ENCODE peak calls at places on chromosomes 2 and 18, in four cellular contexts. G is activated gamma-delta T cell treated with Interleukin-2 at 50 U/mL for 16 hours; D is stimulated activated CD8-positive, alpha-beta memory T cell treated with anti-CD3 and anti-CD28 coated beads, Interleukin-7, amount 100 ng/mL, for 24 hours; N is NCI-H345. P is an unnamed sample.

GRCh38 chr18:6776193-6776592 is 46.7 kb downstream of the ARHGAP28 start:
- DNase-seq in D (no peak), G (no peak), N (no peak), P (no peak)

GRCh38 chr2:238176565-238176964 is 17.8 kb downstream of the ERFE start:
- DNase-seq in N (no peak), G (no peak), D (no peak), P (no peak)

GRCh38 chr2:239621611-239622010 is 220.8 kb upstream of the HDAC4 start:
- DNase-seq in G (no peak), N (no peak), D (no peak), P (no peak)

GRCh38 chr2:84297155-84297554 is 161.9 kb downstream of the SUCLG1 start:
- DNase-seq in G (no peak), N (no peak), D (no peak), P (no peak)

GRCh38 chr18:9719421-9719981 is 11.4 kb downstream of the RAB31 start:
- DNase-seq in G (no peak), D (no peak), N (peak; percentile 71), P (peak; percentile 78)

GRCh38 chr18:54806526-54806925 is 21.8 kb upstream of the RAB27B start:
- DNase-seq in N (no peak), D (no peak), G (no peak), P (no peak)

GRCh38 chr2:37976411-37976810 is 51.3 kb downstream of the RMDN2 start:
- DNase-seq in N (no peak), D (no peak), G (no peak), P (no peak)

GRCh38 chr2:30178618-30179404 is 32.0 kb downstream of the YPEL5 start:
- DNase-seq in N (no peak), D (no peak), G (no peak), P (no peak)

GRCh38 chr2:201854841-201855240 is 48.5 kb downstream of the CDK15 start:
- DNase-seq in N (no peak), D (no peak), G (no peak), P (no peak)

GRCh38 chr2:237062585-237062984 is 23.1 kb upstream of the COPS8 start:
- DNase-seq in G (no peak), D (no peak), N (no peak), P (no peak)

GRCh38 chr2:75276093-75277055 is 77.1 kb upstream of the TACR1 start:
- DNase-seq in D (no peak), N (no peak), G (no peak), P (peak; percentile 84)

GRCh38 chr2:202425036-202425435 is 48.9 kb downstream of the BMPR2 start:
- DNase-seq in G (no peak), N (no peak), D (no peak), P (no peak)

GRCh38 chr2:202109737-202110184 is 36.7 kb downstream of the KIAA2012 start:
- DNase-seq in G (no peak), D (no peak), N (peak; percentile 37), P (no peak)

GRCh38 chr2:64887565-64887964 is 101.6 kb upstream of the SLC1A4 start:
- DNase-seq in N (no peak), G (no peak), D (no peak), P (no peak)